ENCODE peak calls at places on chromosomes 11 and 22, in six cellular contexts. One of them, this sample, is unnamed.
A peak's percentile ranks its signal among the peaks of the same experiment; 100 is the strongest.

GRCh38 chr11:11027271-11027670 is 169.4 kb upstream of the ZBED5 start:
- DNase-seq in heart left ventricle: no peak
- DNase-seq in astrocyte of the cerebellum: peak; percentile 15
- DNase-seq in AG08395: peak; percentile 74
- DNase-seq in anterior cingulate cortex: no peak
- DNase-seq in colonic mucosa: no peak
- DNase-seq in this sample: no peak

GRCh38 chr11:25625094-25625493 is 706.8 kb upstream of the ANO3 start:
- DNase-seq in heart left ventricle: no peak
- DNase-seq in astrocyte of the cerebellum: no peak
- DNase-seq in AG08395: no peak
- DNase-seq in anterior cingulate cortex: no peak
- DNase-seq in colonic mucosa: no peak
- DNase-seq in this sample: no peak

GRCh38 chr11:70365536-70365912 is 32.8 kb upstream of the CTTN start:
- DNase-seq in heart left ventricle: no peak
- DNase-seq in astrocyte of the cerebellum: no peak
- DNase-seq in AG08395: no peak
- DNase-seq in anterior cingulate cortex: no peak
- DNase-seq in colonic mucosa: no peak
- DNase-seq in this sample: no peak

GRCh38 chr11:3121931-3122774 is 43.0 kb downstream of the OSBPL5 start:
- DNase-seq in heart left ventricle: peak; percentile 55
- DNase-seq in astrocyte of the cerebellum: no peak
- DNase-seq in AG08395: no peak
- DNase-seq in anterior cingulate cortex: no peak
- DNase-seq in colonic mucosa: no peak
- DNase-seq in this sample: no peak

GRCh38 chr11:59197990-59198389 is 14.7 kb downstream of the MPEG1 start:
- DNase-seq in heart left ventricle: peak; percentile 90
- DNase-seq in astrocyte of the cerebellum: no peak
- DNase-seq in AG08395: peak; percentile 89
- DNase-seq in anterior cingulate cortex: peak; percentile 70
- DNase-seq in colonic mucosa: no peak
- DNase-seq in this sample: no peak

GRCh38 chr22:32395107-32395506 is 16.9 kb downstream of the RTCB start:
- DNase-seq in heart left ventricle: no peak
- DNase-seq in astrocyte of the cerebellum: no peak
- DNase-seq in AG08395: no peak
- DNase-seq in anterior cingulate cortex: no peak
- DNase-seq in colonic mucosa: no peak
- DNase-seq in this sample: no peak

GRCh38 chr11:103043826-103044688 is 47.9 kb downstream of the DCUN1D5 start:
- DNase-seq in heart left ventricle: no peak
- DNase-seq in astrocyte of the cerebellum: no peak
- DNase-seq in AG08395: no peak
- DNase-seq in anterior cingulate cortex: no peak
- DNase-seq in colonic mucosa: no peak
- DNase-seq in this sample: no peak

GRCh38 chr11:1633864-1634263 is 4.3 kb downstream of the KRTAP5-5 start:
- DNase-seq in heart left ventricle: no peak
- DNase-seq in astrocyte of the cerebellum: no peak
- DNase-seq in AG08395: no peak
- DNase-seq in anterior cingulate cortex: no peak
- DNase-seq in colonic mucosa: no peak
- DNase-seq in this sample: no peak

GRCh38 chr22:40265783-40266182 is 80.5 kb upstream of the ADSL start:
- DNase-seq in heart left ventricle: no peak
- DNase-seq in astrocyte of the cerebellum: no peak
- DNase-seq in AG08395: no peak
- DNase-seq in anterior cingulate cortex: no peak
- DNase-seq in colonic mucosa: no peak
- DNase-seq in this sample: peak; percentile 23

GRCh38 chr11:12687216-12687623 is 13.0 kb downstream of the TEAD1 start:
- DNase-seq in heart left ventricle: no peak
- DNase-seq in astrocyte of the cerebellum: no peak
- DNase-seq in AG08395: no peak
- DNase-seq in anterior cingulate cortex: no peak
- DNase-seq in colonic mucosa: no peak
- DNase-seq in this sample: no peak

GRCh38 chr11:100735949-100736675 is 49.0 kb downstream of the ARHGAP42 start:
- DNase-seq in heart left ventricle: no peak
- DNase-seq in astrocyte of the cerebellum: no peak
- DNase-seq in AG08395: no peak
- DNase-seq in anterior cingulate cortex: no peak
- DNase-seq in colonic mucosa: no peak
- DNase-seq in this sample: no peak

GRCh38 chr22:44752285-44753188 is at the start of gene ARHGAP8:
- DNase-seq in heart left ventricle: no peak
- DNase-seq in astrocyte of the cerebellum: no peak
- DNase-seq in AG08395: no peak
- DNase-seq in anterior cingulate cortex: no peak
- DNase-seq in colonic mucosa: peak; percentile 74
- DNase-seq in this sample: no peak

GRCh38 chr11:3055881-3056280 is 1.3 kb downstream of the CARS1 start:
- DNase-seq in heart left ventricle: no peak
- DNase-seq in astrocyte of the cerebellum: no peak
- DNase-seq in AG08395: no peak
- DNase-seq in anterior cingulate cortex: no peak
- DNase-seq in colonic mucosa: peak; percentile 46
- DNase-seq in this sample: no peak

GRCh38 chr11:111675891-111676290 is 73.6 kb downstream of the SIK2 start:
- DNase-seq in heart left ventricle: no peak
- DNase-seq in astrocyte of the cerebellum: no peak
- DNase-seq in AG08395: no peak
- DNase-seq in anterior cingulate cortex: no peak
- DNase-seq in colonic mucosa: no peak
- DNase-seq in this sample: no peak

GRCh38 chr11:118105657-118106305 is 19.0 kb upstream of the SMIM35 start:
- DNase-seq in heart left ventricle: no peak
- DNase-seq in astrocyte of the cerebellum: no peak
- DNase-seq in AG08395: no peak
- DNase-seq in anterior cingulate cortex: no peak
- DNase-seq in colonic mucosa: no peak
- DNase-seq in this sample: no peak

GRCh38 chr22:35104491-35104890 is 38.5 kb downstream of the ISX start:
- DNase-seq in heart left ventricle: no peak
- DNase-seq in astrocyte of the cerebellum: no peak
- DNase-seq in AG08395: no peak
- DNase-seq in anterior cingulate cortex: no peak
- DNase-seq in colonic mucosa: no peak
- DNase-seq in this sample: no peak

GRCh38 chr22:39254789-39255298 is 10.1 kb upstream of the PDGFB start:
- DNase-seq in heart left ventricle: peak; percentile 73
- DNase-seq in astrocyte of the cerebellum: no peak
- DNase-seq in AG08395: peak; percentile 72
- DNase-seq in anterior cingulate cortex: no peak
- DNase-seq in colonic mucosa: no peak
- DNase-seq in this sample: no peak

GRCh38 chr11:123642435-123642834 is 12.0 kb downstream of the SCN3B start:
- DNase-seq in heart left ventricle: no peak
- DNase-seq in astrocyte of the cerebellum: no peak
- DNase-seq in AG08395: no peak
- DNase-seq in anterior cingulate cortex: no peak
- DNase-seq in colonic mucosa: no peak
- DNase-seq in this sample: no peak

GRCh38 chr11:125345706-125346561 is 150.1 kb downstream of the FEZ1 start:
- DNase-seq in heart left ventricle: peak; percentile 83
- DNase-seq in astrocyte of the cerebellum: peak; percentile 89
- DNase-seq in AG08395: peak; percentile 82
- DNase-seq in anterior cingulate cortex: peak; percentile 84
- DNase-seq in colonic mucosa: peak; percentile 64
- DNase-seq in this sample: no peak

GRCh38 chr11:134032501-134033091 is 36.3 kb upstream of the JAM3 start:
- DNase-seq in heart left ventricle: peak; percentile 66
- DNase-seq in astrocyte of the cerebellum: no peak
- DNase-seq in AG08395: peak; percentile 35
- DNase-seq in anterior cingulate cortex: peak; percentile 93
- DNase-seq in colonic mucosa: peak; percentile 31
- DNase-seq in this sample: no peak

GRCh38 chr11:107591446-107592236 is 694 bp downstream of the ELMOD1 start:
- DNase-seq in heart left ventricle: peak; percentile 54
- DNase-seq in astrocyte of the cerebellum: no peak
- DNase-seq in AG08395: peak; percentile 15
- DNase-seq in anterior cingulate cortex: no peak
- DNase-seq in colonic mucosa: no peak
- DNase-seq in this sample: no peak

GRCh38 chr22:39147335-39148023 is 5.0 kb downstream of the CBX7 start:
- DNase-seq in heart left ventricle: no peak
- DNase-seq in astrocyte of the cerebellum: no peak
- DNase-seq in AG08395: no peak
- DNase-seq in anterior cingulate cortex: no peak
- DNase-seq in colonic mucosa: no peak
- DNase-seq in this sample: no peak

GRCh38 chr11:72629266-72629665 is 45.0 kb downstream of the PDE2A start:
- DNase-seq in heart left ventricle: peak; percentile 78
- DNase-seq in astrocyte of the cerebellum: no peak
- DNase-seq in AG08395: peak; percentile 63
- DNase-seq in anterior cingulate cortex: peak; percentile 40
- DNase-seq in colonic mucosa: peak; percentile 38
- DNase-seq in this sample: no peak

GRCh38 chr11:106456651-106457050 is 379.2 kb downstream of the AASDHPPT start:
- DNase-seq in heart left ventricle: no peak
- DNase-seq in astrocyte of the cerebellum: no peak
- DNase-seq in AG08395: no peak
- DNase-seq in anterior cingulate cortex: peak; percentile 53
- DNase-seq in colonic mucosa: no peak
- DNase-seq in this sample: no peak

GRCh38 chr11:122661182-122661945 is 5.8 kb downstream of the UBASH3B start:
- DNase-seq in heart left ventricle: no peak
- DNase-seq in astrocyte of the cerebellum: peak; percentile 80
- DNase-seq in AG08395: peak; percentile 83
- DNase-seq in anterior cingulate cortex: no peak
- DNase-seq in colonic mucosa: no peak
- DNase-seq in this sample: no peak

GRCh38 chr11:36162282-36162825 is 126.9 kb downstream of the COMMD9 start:
- DNase-seq in heart left ventricle: no peak
- DNase-seq in astrocyte of the cerebellum: no peak
- DNase-seq in AG08395: no peak
- DNase-seq in anterior cingulate cortex: no peak
- DNase-seq in colonic mucosa: no peak
- DNase-seq in this sample: no peak

GRCh38 chr11:89205378-89205777 is 27.7 kb downstream of the TYR start:
- DNase-seq in heart left ventricle: no peak
- DNase-seq in astrocyte of the cerebellum: no peak
- DNase-seq in AG08395: no peak
- DNase-seq in anterior cingulate cortex: no peak
- DNase-seq in colonic mucosa: no peak
- DNase-seq in this sample: no peak

GRCh38 chr22:19011075-19011474 is 75.0 kb upstream of the PRODH start:
- DNase-seq in heart left ventricle: no peak
- DNase-seq in astrocyte of the cerebellum: no peak
- DNase-seq in AG08395: no peak
- DNase-seq in anterior cingulate cortex: no peak
- DNase-seq in colonic mucosa: no peak
- DNase-seq in this sample: no peak

GRCh38 chr11:11806586-11806985 is 35.2 kb upstream of the USP47 start:
- DNase-seq in heart left ventricle: no peak
- DNase-seq in astrocyte of the cerebellum: no peak
- DNase-seq in AG08395: no peak
- DNase-seq in anterior cingulate cortex: no peak
- DNase-seq in colonic mucosa: no peak
- DNase-seq in this sample: no peak

This sample was measured in GDM1.